ENCODE peak calls at places on chromosomes 4 and X, in six cellular contexts. One of them, this sample, is unnamed. For H3K4me1, the result is how much of the 10 kb centered on the place peaks cover.

GRCh38 chr4:38223801-38224236 is 263.6 kb downstream of the PTTG2 start:
- DNase-seq in GM23338: no peak
- DNase-seq in uterus: no peak
- DNase-seq in HepG2: peak
- DNase-seq in mesenchymal stem cell: no peak
- DNase-seq in A549: no peak
- DNase-seq in this sample: no peak

GRCh38 chr4:102519925-102520324 is 18.8 kb downstream of the NFKB1 start:
- DNase-seq in GM23338: no peak
- DNase-seq in uterus: no peak
- DNase-seq in HepG2: no peak
- DNase-seq in mesenchymal stem cell: no peak
- DNase-seq in A549: no peak
- DNase-seq in this sample: no peak

GRCh38 chr4:105978684-105979296 is 83.5 kb downstream of the NPNT start:
- DNase-seq in GM23338: no peak
- DNase-seq in uterus: no peak
- DNase-seq in HepG2: no peak
- DNase-seq in mesenchymal stem cell: peak
- DNase-seq in A549: no peak
- DNase-seq in this sample: peak

GRCh38 chr4:12270546-12270945 is 841.9 kb upstream of the HS3ST1 start:
- DNase-seq in GM23338: no peak
- DNase-seq in uterus: no peak
- DNase-seq in HepG2: no peak
- DNase-seq in mesenchymal stem cell: peak
- DNase-seq in A549: no peak
- DNase-seq in this sample: no peak

GRCh38 chr4:139878050-139878449 is 212.4 kb downstream of the MGST2 start:
- DNase-seq in GM23338: peak
- DNase-seq in uterus: no peak
- DNase-seq in HepG2: peak
- DNase-seq in mesenchymal stem cell: no peak
- DNase-seq in A549: no peak
- DNase-seq in this sample: no peak

GRCh38 chrX:153875391-153876111 is 10.4 kb downstream of the L1CAM start:
- DNase-seq in GM23338: peak
- DNase-seq in uterus: peak
- DNase-seq in HepG2: no peak
- DNase-seq in mesenchymal stem cell: peak
- DNase-seq in A549: peak
- DNase-seq in this sample: peak

GRCh38 chr4:15488136-15488535 is 18.5 kb downstream of the CC2D2A start:
- DNase-seq in GM23338: no peak
- DNase-seq in uterus: no peak
- DNase-seq in HepG2: no peak
- DNase-seq in mesenchymal stem cell: no peak
- DNase-seq in A549: no peak
- DNase-seq in this sample: no peak

GRCh38 chrX:133046601-133047000 is 50.3 kb downstream of the USP26 start:
- DNase-seq in GM23338: no peak
- DNase-seq in uterus: no peak
- DNase-seq in HepG2: no peak
- DNase-seq in mesenchymal stem cell: no peak
- DNase-seq in A549: no peak
- DNase-seq in this sample: no peak

GRCh38 chrX:107076158-107076557 is 42.5 kb downstream of the RBM41 start:
- DNase-seq in GM23338: no peak
- DNase-seq in uterus: no peak
- DNase-seq in HepG2: no peak
- DNase-seq in mesenchymal stem cell: no peak
- DNase-seq in A549: no peak
- DNase-seq in this sample: no peak

GRCh38 chr4:87532109-87532508 is 2.9 kb upstream of the SPARCL1 start:
- DNase-seq in GM23338: no peak
- DNase-seq in uterus: no peak
- DNase-seq in HepG2: no peak
- DNase-seq in mesenchymal stem cell: no peak
- DNase-seq in A549: no peak
- DNase-seq in this sample: no peak

GRCh38 chrX:32421266-32421665 is 790.1 kb downstream of the DMD start:
- DNase-seq in GM23338: no peak
- DNase-seq in uterus: no peak
- DNase-seq in HepG2: no peak
- DNase-seq in mesenchymal stem cell: peak
- DNase-seq in A549: no peak
- DNase-seq in this sample: no peak

GRCh38 chr4:1309261-1310010 is 19.7 kb downstream of the MAEA start:
- DNase-seq in GM23338: peak
- DNase-seq in uterus: peak
- DNase-seq in HepG2: peak
- DNase-seq in mesenchymal stem cell: peak
- DNase-seq in A549: no peak
- DNase-seq in this sample: peak

GRCh38 chrX:132594129-132594528 is 105.3 kb upstream of the MBNL3 start:
- DNase-seq in GM23338: no peak
- DNase-seq in uterus: no peak
- DNase-seq in HepG2: peak
- DNase-seq in mesenchymal stem cell: no peak
- DNase-seq in A549: no peak
- DNase-seq in this sample: no peak

GRCh38 chr4:6272863-6273660 is 3.4 kb downstream of the WFS1 start:
- DNase-seq in GM23338: no peak
- DNase-seq in uterus: no peak
- DNase-seq in HepG2: peak
- DNase-seq in mesenchymal stem cell: peak
- DNase-seq in A549: peak
- DNase-seq in this sample: no peak

GRCh38 chrX:57977992-57978391 is 67.7 kb upstream of the ZXDA start:
- DNase-seq in GM23338: no peak
- DNase-seq in uterus: no peak
- DNase-seq in HepG2: peak
- DNase-seq in mesenchymal stem cell: no peak
- DNase-seq in A549: no peak
- DNase-seq in this sample: no peak

GRCh38 chrX:154459843-154460242 is 1.8 kb downstream of the PLXNA3 start:
- DNase-seq in GM23338: no peak
- DNase-seq in uterus: no peak
- DNase-seq in HepG2: no peak
- DNase-seq in mesenchymal stem cell: no peak
- DNase-seq in A549: no peak
- DNase-seq in this sample: no peak

GRCh38 chr4:140049924-140050681 is 103.9 kb downstream of the MAML3 start:
- DNase-seq in GM23338: peak
- DNase-seq in uterus: no peak
- DNase-seq in HepG2: no peak
- DNase-seq in mesenchymal stem cell: no peak
- DNase-seq in A549: peak
- DNase-seq in this sample: no peak

GRCh38 chrX:2974946-2975345 is 31.4 kb upstream of the ARSH start:
- DNase-seq in GM23338: no peak
- DNase-seq in uterus: no peak
- DNase-seq in HepG2: no peak
- DNase-seq in mesenchymal stem cell: no peak
- DNase-seq in A549: no peak
- DNase-seq in this sample: no peak

GRCh38 chr4:148061795-148062194 is 329.9 kb downstream of the ARHGAP10 start:
- DNase-seq in GM23338: peak
- DNase-seq in uterus: no peak
- DNase-seq in HepG2: no peak
- DNase-seq in mesenchymal stem cell: no peak
- DNase-seq in A549: no peak
- DNase-seq in this sample: no peak

GRCh38 chr4:148058160-148058859 is 326.4 kb downstream of the ARHGAP10 start:
- DNase-seq in GM23338: no peak
- DNase-seq in uterus: no peak
- DNase-seq in HepG2: no peak
- DNase-seq in mesenchymal stem cell: no peak
- DNase-seq in A549: no peak
- DNase-seq in this sample: no peak

GRCh38 chr4:148060264-148061138 is 328.6 kb downstream of the ARHGAP10 start:
- DNase-seq in GM23338: no peak
- DNase-seq in uterus: no peak
- DNase-seq in HepG2: no peak
- DNase-seq in mesenchymal stem cell: no peak
- DNase-seq in A549: no peak
- DNase-seq in this sample: no peak

GRCh38 chr4:148061139-148061476 is 329.2 kb downstream of the ARHGAP10 start:
- DNase-seq in GM23338: no peak
- DNase-seq in uterus: no peak
- DNase-seq in HepG2: no peak
- DNase-seq in mesenchymal stem cell: no peak
- DNase-seq in A549: no peak
- DNase-seq in this sample: no peak

GRCh38 chr4:148059617-148060180 is 327.8 kb downstream of the ARHGAP10 start:
- DNase-seq in GM23338: no peak
- DNase-seq in uterus: no peak
- DNase-seq in HepG2: no peak
- DNase-seq in mesenchymal stem cell: no peak
- DNase-seq in A549: no peak
- DNase-seq in this sample: no peak
- H3K4me1 ChIP-seq in GM23338: under half
- H3K4me1 ChIP-seq in uterus: under half
- H3K4me1 ChIP-seq in HepG2: under half
- H3K4me1 ChIP-seq in mesenchymal stem cell: under half
- H3K4me1 ChIP-seq in A549: under half
- H3K4me1 ChIP-seq in this sample: under half

GRCh38 chr4:168674077-168674747 is 177.4 kb downstream of the PALLD start:
- DNase-seq in GM23338: no peak
- DNase-seq in uterus: peak
- DNase-seq in HepG2: no peak
- DNase-seq in mesenchymal stem cell: peak
- DNase-seq in A549: no peak
- DNase-seq in this sample: no peak
- H3K4me3 ChIP-seq in GM23338: no peak
- H3K4me3 ChIP-seq in uterus: no peak
- H3K4me3 ChIP-seq in HepG2: no peak
- H3K4me3 ChIP-seq in mesenchymal stem cell: no peak
- H3K4me3 ChIP-seq in A549: no peak
- H3K4me3 ChIP-seq in this sample: no peak

GRCh38 chrX:15749642-15750610 is 11.9 kb downstream of the CA5B start:
- DNase-seq in GM23338: no peak
- DNase-seq in uterus: no peak
- DNase-seq in HepG2: no peak
- DNase-seq in mesenchymal stem cell: peak
- DNase-seq in A549: no peak
- DNase-seq in this sample: peak
- H3K4me1 ChIP-seq in GM23338: under half
- H3K4me1 ChIP-seq in uterus: under half
- H3K4me1 ChIP-seq in HepG2: under half
- H3K4me1 ChIP-seq in mesenchymal stem cell: under half
- H3K4me1 ChIP-seq in A549: under half
- H3K4me1 ChIP-seq in this sample: under half

GRCh38 chr4:185370291-185370690 is 25.4 kb downstream of the LRP2BP start:
- DNase-seq in GM23338: no peak
- DNase-seq in uterus: no peak
- DNase-seq in HepG2: no peak
- DNase-seq in mesenchymal stem cell: no peak
- DNase-seq in A549: no peak
- DNase-seq in this sample: no peak
- H3K4me3 ChIP-seq in GM23338: no peak
- H3K4me3 ChIP-seq in uterus: no peak
- H3K4me3 ChIP-seq in HepG2: no peak
- H3K4me3 ChIP-seq in mesenchymal stem cell: no peak
- H3K4me3 ChIP-seq in A549: no peak
- H3K4me3 ChIP-seq in this sample: no peak

This sample was measured in tibial artery.